ENCODE peak calls at places on chromosomes 6 and 20, in nine cellular contexts. W is spleen; G is effector memory CD4-positive, alpha-beta T cell; C is psoas muscle; O is mesenchymal stem cell; U is body of pancreas; E is fibroblast of lung; J is heart right ventricle; I is small intestine. X is an unnamed sample.

GRCh38 chr6:157376706-157377230 is 4.2 kb upstream of the ZDHHC14 start:
- DNase-seq in W (no peak), G (no peak), C (no peak), O (no peak), U (peak), E (peak), J (no peak), I (no peak), X (no peak)

GRCh38 chr6:27565839-27566779 is 93.2 kb upstream of the ZNF184 start:
- DNase-seq in W (no peak), G (no peak), C (no peak), O (no peak), U (no peak), E (no peak), J (no peak), I (peak), X (no peak)

GRCh38 chr20:46652699-46653098 is 1.4 kb upstream of the SLC13A3 start:
- DNase-seq in W (no peak), G (no peak), C (no peak), O (no peak), U (no peak), E (peak), J (no peak), I (no peak), X (no peak)

GRCh38 chr6:83464741-83465140 is 33.9 kb upstream of the ME1 start:
- DNase-seq in W (no peak), G (no peak), C (no peak), O (no peak), U (no peak), E (no peak), J (no peak), I (peak), X (no peak)

GRCh38 chr20:47854687-47855212 is 69.5 kb upstream of the SULF2 start:
- DNase-seq in W (no peak), G (no peak), C (no peak), O (peak), U (no peak), E (peak), J (no peak), I (peak), X (no peak)

GRCh38 chr20:63663332-63664066 is 5.4 kb downstream of the RTEL1 start:
- DNase-seq in W (no peak), G (no peak), C (no peak), O (no peak), U (no peak), E (no peak), J (no peak), I (no peak), X (no peak)

GRCh38 chr20:38164624-38165088 is 414 bp downstream of the TGM2 start:
- DNase-seq in W (no peak), G (no peak), C (no peak), O (no peak), U (no peak), E (no peak), J (no peak), I (no peak), X (no peak)

GRCh38 chr6:149699150-149699549 is 18.8 kb downstream of the LATS1 start:
- DNase-seq in W (no peak), G (no peak), C (no peak), O (no peak), U (no peak), E (no peak), J (no peak), I (no peak), X (no peak)

GRCh38 chr20:48794360-48794759 is 33.4 kb downstream of the PREX1 start:
- DNase-seq in W (peak), G (no peak), C (no peak), O (no peak), U (no peak), E (no peak), J (no peak), I (no peak), X (peak)

GRCh38 chr6:2942916-2943563 is 28.3 kb downstream of the SERPINB6 start:
- DNase-seq in W (peak), G (no peak), C (no peak), O (no peak), U (no peak), E (no peak), J (no peak), I (peak), X (no peak)

GRCh38 chr20:50589548-50590347 is 79.6 kb downstream of the PTPN1 start:
- DNase-seq in W (peak), G (no peak), C (no peak), O (no peak), U (no peak), E (no peak), J (no peak), I (no peak), X (no peak)

GRCh38 chr6:135493218-135493961 is 4.2 kb downstream of the AHI1 start:
- DNase-seq in W (no peak), G (no peak), C (no peak), O (no peak), U (no peak), E (peak), J (no peak), I (no peak), X (no peak)

GRCh38 chr6:18260448-18261106 is 3.8 kb downstream of the DEK start:
- DNase-seq in W (no peak), G (no peak), C (no peak), O (peak), U (no peak), E (peak), J (no peak), I (no peak), X (no peak)

GRCh38 chr6:129195666-129196065 is 312.7 kb downstream of the LAMA2 start:
- DNase-seq in W (no peak), G (no peak), C (no peak), O (peak), U (no peak), E (no peak), J (no peak), I (no peak), X (no peak)

GRCh38 chr20:25035924-25036323 is 22.0 kb downstream of the ACSS1 start:
- DNase-seq in W (no peak), G (no peak), C (no peak), O (no peak), U (no peak), E (no peak), J (no peak), I (no peak), X (no peak)

GRCh38 chr6:125821825-125822281 is 31.1 kb downstream of the NCOA7 start:
- DNase-seq in W (no peak), G (no peak), C (no peak), O (no peak), U (peak), E (no peak), J (no peak), I (peak), X (peak)

GRCh38 chr6:163249651-163250101 is 164.8 kb upstream of the QKI start:
- DNase-seq in W (no peak), G (no peak), C (no peak), O (no peak), U (no peak), E (no peak), J (no peak), I (no peak), X (peak)

DNA sequence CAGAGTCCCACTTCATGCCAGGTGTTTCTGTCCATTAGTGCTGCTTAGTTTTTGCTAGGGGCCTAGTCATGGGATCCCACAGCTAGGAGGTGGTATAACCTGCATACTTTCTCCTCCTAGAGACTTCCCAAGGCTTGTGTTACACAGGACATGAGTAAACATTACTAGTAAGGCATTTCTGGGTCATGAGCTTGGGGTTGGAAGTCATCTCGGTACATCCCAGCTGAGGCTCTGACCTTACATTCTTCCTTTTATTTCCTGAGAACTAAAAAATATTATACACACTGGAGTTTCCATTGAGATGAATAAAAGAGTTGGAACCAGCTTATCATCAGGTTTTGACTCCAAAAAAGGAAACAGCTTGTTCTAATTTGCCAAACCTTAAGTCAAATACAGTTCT is 20.9 kb upstream of the PNPLA1 start:
- DNase-seq in W (no peak), G (no peak), C (no peak), O (peak), U (no peak), E (peak), J (no peak), I (no peak), X (no peak)
- H3K27ac ChIP-seq in W (peak), G (no peak), C (no peak), O (no peak), U (no peak), E (peak), J (no peak), I (no peak), X (no peak)

GRCh38 chr6:16539086-16539931 is 222.0 kb downstream of the ATXN1 start:
- DNase-seq in W (no peak), G (no peak), C (no peak), O (no peak), U (no peak), E (no peak), J (no peak), I (no peak), X (no peak)

GRCh38 chr6:16543491-16543890 is 217.8 kb downstream of the ATXN1 start:
- DNase-seq in W (no peak), G (no peak), C (no peak), O (no peak), U (no peak), E (no peak), J (no peak), I (no peak), X (no peak)

GRCh38 chr6:16544521-16544920 is 216.7 kb downstream of the ATXN1 start:
- DNase-seq in W (no peak), G (no peak), C (no peak), O (no peak), U (no peak), E (no peak), J (peak), I (no peak), X (no peak)

GRCh38 chr6:16544006-16544405 is 217.3 kb downstream of the ATXN1 start:
- DNase-seq in W (no peak), G (no peak), C (peak), O (peak), U (peak), E (peak), J (peak), I (no peak), X (no peak)

DNA sequence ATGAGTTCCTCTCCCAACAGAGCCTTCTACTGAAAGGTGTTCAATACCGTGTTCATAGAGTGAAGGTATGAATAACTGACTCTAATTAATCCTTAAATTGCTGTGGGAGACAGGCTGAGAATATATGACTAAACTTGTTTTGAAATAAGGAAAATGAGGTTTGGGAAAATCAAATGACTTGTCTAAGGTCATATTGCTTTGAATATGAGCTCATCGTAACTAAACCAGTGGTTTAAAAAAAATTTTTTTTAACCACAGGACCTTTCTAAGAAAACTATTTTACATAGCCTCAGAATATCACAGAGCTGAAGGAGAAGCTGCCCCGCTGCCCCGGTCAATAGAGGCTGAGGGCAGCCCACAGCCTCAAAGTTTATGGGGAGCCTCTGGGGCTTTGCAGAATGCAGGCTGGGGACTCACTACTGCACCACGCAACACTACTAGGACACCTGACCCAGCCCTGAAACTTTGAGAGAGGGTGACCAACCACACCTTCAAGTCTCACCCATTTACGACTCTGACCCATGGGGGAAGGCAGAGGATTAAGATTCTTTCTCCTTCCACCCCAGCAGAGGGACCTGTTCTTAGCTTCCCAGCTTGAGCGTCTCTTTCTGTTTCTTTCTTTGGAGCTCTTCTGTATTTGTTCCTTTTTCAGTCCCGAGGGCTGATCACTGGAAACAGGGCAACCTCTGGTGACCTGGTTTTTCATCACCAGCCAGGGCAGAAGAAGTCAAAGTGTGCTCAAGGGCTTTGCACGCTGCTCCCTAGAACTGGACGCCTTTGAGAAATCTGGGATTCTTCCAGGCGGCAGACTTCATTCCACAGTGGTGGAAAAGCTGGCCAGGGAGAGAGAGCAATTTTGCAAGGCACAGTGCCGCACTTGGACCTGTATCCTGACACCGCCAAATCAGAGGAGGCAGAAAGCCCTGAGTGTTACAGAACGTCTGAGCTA is 220.2 kb downstream of the ATXN1 start:
- DNase-seq in W (no peak), G (no peak), C (peak), O (no peak), U (no peak), E (peak), J (peak), I (no peak), X (no peak)
- H3K27ac ChIP-seq in W (peak), G (no peak), C (peak), O (no peak), U (no peak), E (no peak), J (peak), I (no peak), X (no peak)

GRCh38 chr6:21902766-21903165 is 309.2 kb downstream of the SOX4 start:
- DNase-seq in W (no peak), G (no peak), C (no peak), O (no peak), U (no peak), E (no peak), J (no peak), I (no peak), X (no peak)
- H3K27ac ChIP-seq in W (no peak), G (no peak), C (no peak), O (no peak), U (no peak), E (no peak), J (no peak), I (no peak), X (no peak)

GRCh38 chr6:161105408-161105807 is 113.8 kb downstream of the MAP3K4 start:
- DNase-seq in W (no peak), G (no peak), C (no peak), O (no peak), U (no peak), E (no peak), J (no peak), I (no peak), X (no peak)

GRCh38 chr6:161109366-161109765 is 117.8 kb downstream of the MAP3K4 start:
- DNase-seq in W (no peak), G (no peak), C (no peak), O (no peak), U (no peak), E (no peak), J (no peak), I (no peak), X (no peak)

GRCh38 chr6:161110380-161110779 is 118.8 kb downstream of the MAP3K4 start:
- DNase-seq in W (no peak), G (no peak), C (no peak), O (no peak), U (no peak), E (no peak), J (no peak), I (no peak), X (no peak)

GRCh38 chr6:161108886-161109285 is 117.3 kb downstream of the MAP3K4 start:
- DNase-seq in W (no peak), G (no peak), C (no peak), O (no peak), U (no peak), E (no peak), J (no peak), I (no peak), X (no peak)

GRCh38 chr6:161107779-161108380 is 116.3 kb downstream of the MAP3K4 start:
- DNase-seq in W (no peak), G (no peak), C (no peak), O (no peak), U (peak), E (no peak), J (no peak), I (no peak), X (no peak)
- H3K27ac ChIP-seq in W (no peak), G (no peak), C (no peak), O (no peak), U (peak), E (no peak), J (no peak), I (no peak), X (no peak)

GRCh38 chr6:14276667-14277404 is 159.3 kb downstream of the CD83 start:
- DNase-seq in W (no peak), G (no peak), C (no peak), O (peak), U (peak), E (no peak), J (no peak), I (peak), X (no peak)
- H3K27ac ChIP-seq in W (peak), G (no peak), C (no peak), O (no peak), U (no peak), E (no peak), J (no peak), I (no peak), X (peak)

DNA sequence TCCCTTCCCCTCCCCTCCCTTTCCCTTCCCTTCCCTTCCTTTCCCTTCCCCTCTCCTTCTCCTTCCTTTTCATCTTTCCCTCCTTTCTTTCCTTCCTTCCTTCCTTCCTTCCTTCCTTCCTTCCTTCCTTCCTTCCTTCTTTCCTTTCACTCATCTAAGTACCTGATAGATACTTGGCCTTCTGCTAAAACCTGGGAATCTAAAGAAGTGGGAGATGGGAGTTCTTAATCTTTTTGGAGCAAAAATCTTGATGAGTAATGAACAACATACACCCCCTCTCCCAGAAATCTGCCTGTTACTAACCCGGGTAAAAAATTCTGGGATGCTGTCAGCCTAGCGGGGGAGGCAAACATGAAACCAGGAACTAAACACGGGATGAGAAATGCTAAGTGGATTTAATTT is 100.7 kb downstream of the VEGFA start:
- DNase-seq in W (no peak), G (no peak), C (no peak), O (no peak), U (no peak), E (no peak), J (no peak), I (no peak), X (peak)
- H3K27ac ChIP-seq in W (no peak), G (no peak), C (no peak), O (no peak), U (no peak), E (no peak), J (no peak), I (no peak), X (no peak)

GRCh38 chr6:58198301-58198700 is 880.9 kb downstream of the PRIM2 start:
- DNase-seq in W (no peak), G (no peak), C (no peak), O (no peak), U (no peak), E (peak), J (no peak), I (no peak), X (no peak)
- H3K27ac ChIP-seq in W (no peak), G (no peak), C (no peak), O (no peak), U (no peak), E (no peak), J (no peak), I (no peak), X (no peak)

GRCh38 chr6:10406556-10406955 is 8.3 kb downstream of the TFAP2A start:
- DNase-seq in W (no peak), G (no peak), C (no peak), O (no peak), U (no peak), E (no peak), J (no peak), I (no peak), X (no peak)

GRCh38 chr6:10403385-10404106 is 11.3 kb downstream of the TFAP2A start:
- DNase-seq in W (no peak), G (no peak), C (no peak), O (peak), U (no peak), E (peak), J (no peak), I (no peak), X (no peak)

GRCh38 chr6:10402648-10403311 is 12.1 kb downstream of the TFAP2A start:
- DNase-seq in W (no peak), G (no peak), C (no peak), O (no peak), U (no peak), E (no peak), J (no peak), I (no peak), X (no peak)

GRCh38 chr6:10404107-10404798 is 10.6 kb downstream of the TFAP2A start:
- DNase-seq in W (peak), G (peak), C (peak), O (peak), U (peak), E (peak), J (peak), I (peak), X (peak)

GRCh38 chr6:10404799-10405524 is 9.9 kb downstream of the TFAP2A start:
- DNase-seq in W (no peak), G (no peak), C (no peak), O (no peak), U (no peak), E (no peak), J (no peak), I (no peak), X (no peak)
- H3K27ac ChIP-seq in W (peak), G (no peak), C (peak), O (peak), U (peak), E (no peak), J (peak), I (peak), X (no peak)

X was measured in caudate nucleus.